ENCODE peak calls at places on chromosomes 3 and 15, in seven cellular contexts. B is coronary artery, I is brain microvascular endothelial cell, Y is ovary, X is breast epithelium, L is caudate nucleus, Q is gastrocnemius medialis. D is an unnamed sample.

GRCh38 chr3:41318520-41318919 is 119.2 kb downstream of the CTNNB1 start:
- DNase-seq in Q (no peak), I (peak), L (no peak), X (no peak), B (no peak), Y (no peak), D (no peak)

GRCh38 chr3:63279442-63279841 is 1.3 kb downstream of the SYNPR start:
- DNase-seq in Q (no peak), L (no peak), B (no peak), X (no peak), I (no peak), Y (no peak), D (no peak)

GRCh38 chr3:142852009-142852408 is 36.9 kb downstream of the PCOLCE2 start:
- DNase-seq in L (no peak), Y (no peak), B (no peak), X (no peak), Q (no peak), I (no peak), D (no peak)

GRCh38 chr3:58132850-58133249 is 77.9 kb downstream of the DNASE1L3 start:
- DNase-seq in Q (no peak), I (no peak), Y (no peak), B (no peak), L (no peak), X (no peak), D (no peak)

GRCh38 chr15:63283126-63283525 is 5.7 kb downstream of the APH1B start:
- DNase-seq in L (no peak), B (no peak), X (no peak), I (no peak), Q (no peak), Y (no peak), D (no peak)

GRCh38 chr15:31150732-31151212 is 49.2 kb upstream of the TRPM1 start:
- DNase-seq in B (no peak), X (no peak), Q (no peak), Y (no peak), I (no peak), L (no peak), D (peak)

GRCh38 chr15:35491173-35491572 is 54.8 kb downstream of the DPH6 start:
- DNase-seq in L (no peak), X (no peak), I (no peak), Q (no peak), Y (no peak), B (no peak), D (no peak)

GRCh38 chr3:13879946-13880810 is at the start of gene WNT7A:
- DNase-seq in B (peak), X (no peak), L (no peak), Q (no peak), I (no peak), Y (no peak), D (no peak)

GRCh38 chr3:71689305-71689704 is 35.9 kb downstream of the EIF4E3 start:
- DNase-seq in L (no peak), X (no peak), Q (no peak), B (no peak), Y (no peak), I (no peak), D (no peak)

GRCh38 chr3:196712514-196713413 is 587 bp downstream of the PIGX start:
- DNase-seq in L (peak), B (peak), Y (peak), X (no peak), I (peak), Q (peak), D (no peak)

GRCh38 chr15:45338417-45338816 is 39.9 kb downstream of the GATM start:
- DNase-seq in B (no peak), Q (no peak), L (no peak), I (no peak), Y (no peak), X (no peak), D (no peak)

GRCh38 chr3:59654120-59654952 is 604.5 kb upstream of the CFAP20DC start:
- DNase-seq in X (peak), Y (no peak), B (no peak), I (no peak), Q (peak), L (no peak), D (peak)

GRCh38 chr3:157405457-157405856 is 31.2 kb upstream of the PTX3 start:
- DNase-seq in B (no peak), X (no peak), I (peak), L (no peak), Q (no peak), Y (no peak), D (no peak)

GRCh38 chr15:32844118-32844711 is 126.4 kb downstream of the GREM1 start:
- DNase-seq in X (no peak), Y (no peak), B (no peak), Q (no peak), L (no peak), I (peak), D (no peak)

GRCh38 chr3:114333180-114333922 is 39.5 kb downstream of the TIGIT start:
- DNase-seq in I (peak), X (no peak), Y (no peak), L (no peak), B (no peak), Q (no peak), D (no peak)

GRCh38 chr3:154242766-154243165 is 81.5 kb downstream of the DHX36 start:
- DNase-seq in L (no peak), X (no peak), B (no peak), Q (no peak), I (no peak), Y (no peak), D (no peak)

GRCh38 chr3:161567962-161568361 is 71.4 kb downstream of the OTOL1 start:
- DNase-seq in Y (no peak), X (no peak), B (no peak), I (no peak), L (no peak), Q (no peak), D (no peak)

GRCh38 chr3:127744875-127745274 is 72.1 kb downstream of the ABTB1 start:
- DNase-seq in Y (no peak), I (no peak), L (no peak), Q (no peak), X (no peak), B (no peak), D (no peak)

GRCh38 chr3:150743508-150743907 is 19.5 kb downstream of the SIAH2 start:
- DNase-seq in L (no peak), X (no peak), B (no peak), I (peak), Y (no peak), Q (no peak), D (peak)

GRCh38 chr3:125394406-125394805 is 19.3 kb upstream of the ZNF148 start:
- DNase-seq in X (no peak), Q (no peak), I (no peak), L (no peak), B (no peak), Y (no peak), D (no peak)

GRCh38 chr3:171178714-171179113 is 152.2 kb upstream of the SLC2A2 start:
- DNase-seq in Y (no peak), L (no peak), Q (no peak), I (no peak), B (no peak), X (no peak), D (no peak)

GRCh38 chr3:45011756-45012441 is 14.2 kb upstream of the CLEC3B start:
- DNase-seq in X (no peak), L (no peak), Q (peak), B (peak), Y (peak), I (peak), D (no peak)

GRCh38 chr3:71581451-71581980 is 2.0 kb downstream of the FOXP1 start:
- DNase-seq in Q (peak), Y (peak), I (no peak), L (no peak), X (peak), B (peak), D (no peak)

GRCh38 chr3:108292905-108293328 is 3.4 kb upstream of the HHLA2 start:
- DNase-seq in B (no peak), I (no peak), L (no peak), Y (no peak), X (no peak), Q (no peak), D (no peak)

GRCh38 chr3:50807266-50807665 is 132.5 kb downstream of the DOCK3 start:
- DNase-seq in I (no peak), Y (no peak), X (no peak), Q (no peak), L (no peak), B (no peak), D (no peak)

GRCh38 chr3:78974181-78974770 is 793.5 kb downstream of the ROBO1 start:
- DNase-seq in Q (no peak), X (no peak), I (peak), Y (no peak), L (no peak), B (no peak), D (no peak)

GRCh38 chr3:49939858-49940666 is at the start of gene RBM6:
- DNase-seq in L (peak), B (peak), X (peak), Y (peak), I (peak), Q (peak), D (peak)

GRCh38 chr15:101501703-101502373 is 12.3 kb upstream of the PCSK6 start:
- DNase-seq in B (no peak), Q (no peak), X (no peak), I (peak), L (no peak), Y (no peak), D (no peak)

GRCh38 chr3:119604878-119605277 is 7.2 kb downstream of the PLA1A start:
- DNase-seq in B (no peak), Y (no peak), L (no peak), X (no peak), Q (no peak), I (peak), D (no peak)

GRCh38 chr15:95280711-95281110 is 1049.3 kb downstream of the MCTP2 start:
- DNase-seq in Q (no peak), B (no peak), Y (no peak), X (no peak), I (no peak), L (no peak), D (no peak)

GRCh38 chr15:95278532-95279265 is 1047.3 kb downstream of the MCTP2 start:
- DNase-seq in X (no peak), L (no peak), B (no peak), I (no peak), Y (no peak), Q (no peak), D (no peak)

GRCh38 chr15:95279277-95280019 is 1048.1 kb downstream of the MCTP2 start:
- DNase-seq in Y (no peak), B (no peak), X (no peak), I (no peak), L (no peak), Q (no peak), D (no peak)

GRCh38 chr15:95274038-95274437 is 1042.7 kb downstream of the MCTP2 start:
- DNase-seq in B (no peak), Q (no peak), I (no peak), L (no peak), Y (no peak), X (no peak), D (no peak)

DNA sequence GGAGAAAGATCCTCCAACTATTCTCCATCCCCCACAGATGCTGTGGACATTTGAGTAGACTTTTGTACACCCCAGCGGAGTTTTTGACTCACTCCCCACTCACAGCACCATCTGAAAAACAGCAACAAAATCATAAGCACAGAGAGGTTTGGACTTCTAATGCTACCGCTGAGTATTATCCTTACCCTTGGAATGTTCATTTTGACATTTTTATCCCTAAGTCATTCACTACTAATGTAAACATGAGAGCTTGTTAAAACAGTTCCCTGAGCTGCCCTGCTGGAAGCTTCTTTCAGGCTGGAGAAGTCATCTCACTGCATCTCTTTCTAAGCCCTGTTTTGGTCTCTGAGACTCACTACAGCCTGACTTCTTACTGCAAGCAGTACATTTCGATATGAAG is 1045.9 kb downstream of the MCTP2 start:
- DNase-seq in I (peak), Y (no peak), Q (no peak), X (no peak), L (no peak), B (no peak), D (no peak)
- H3K27ac ChIP-seq in I (peak), Y (no peak), Q (peak), X (no peak), L (no peak), B (peak), D (no peak)

DNA sequence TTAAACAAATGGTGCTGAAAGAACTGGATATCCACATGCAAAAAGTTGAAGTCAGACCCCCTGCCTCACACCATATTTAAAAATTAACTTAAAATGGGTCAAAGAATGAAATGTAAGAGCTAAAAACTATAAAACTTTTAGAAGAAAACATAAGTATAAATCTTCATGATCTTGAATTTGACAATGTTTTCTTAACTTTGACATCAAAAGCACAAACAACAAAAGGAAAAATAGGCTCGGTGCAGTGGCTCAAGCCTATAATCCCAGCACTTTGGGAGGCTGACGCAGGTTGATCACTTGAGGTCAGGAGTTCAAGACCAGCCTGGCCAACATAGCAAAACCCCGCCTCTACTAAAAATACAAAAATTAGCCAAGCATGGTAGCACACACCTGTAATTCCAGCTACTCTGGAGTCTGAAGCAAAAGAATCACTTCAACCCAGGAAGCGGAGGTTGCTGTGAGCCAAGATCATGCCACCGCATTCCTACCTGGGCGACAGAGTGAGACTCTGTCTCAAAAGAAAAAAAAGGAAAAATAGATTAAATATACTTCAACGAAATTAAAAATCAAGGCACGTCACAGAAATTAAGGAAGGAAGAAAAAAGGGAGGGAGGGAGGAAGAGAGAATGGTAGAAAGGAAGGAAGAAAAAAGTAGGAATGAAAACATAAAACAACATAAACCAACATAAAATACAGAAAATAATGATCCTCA is 1.5 kb downstream of the RAB27A start:
- DNase-seq in B (no peak), I (no peak), Y (no peak), L (no peak), X (no peak), Q (no peak), D (no peak)
- H3K27ac ChIP-seq in B (no peak), I (no peak), Y (no peak), L (no peak), X (peak), Q (no peak), D (peak)

DNA sequence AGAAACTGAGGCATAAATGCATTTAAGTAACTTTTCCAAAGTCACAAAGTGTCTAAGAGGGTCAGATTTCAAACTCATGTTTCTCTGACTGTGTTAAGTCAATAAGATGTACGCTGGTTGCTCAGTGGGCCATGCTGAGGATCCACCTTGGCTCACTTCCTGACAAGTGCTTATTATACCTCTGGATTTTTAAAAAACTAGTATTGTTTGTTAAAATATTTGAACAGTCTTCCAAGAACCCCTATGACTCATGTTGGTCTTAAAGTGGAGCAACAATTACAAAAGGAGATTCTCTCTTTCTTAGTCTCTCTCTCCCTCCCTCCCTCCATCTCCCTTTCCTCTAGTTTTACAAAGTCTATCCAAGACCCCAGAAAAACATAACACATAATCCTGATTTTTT is 1050.2 kb downstream of the AGBL1 start:
- DNase-seq in I (no peak), X (no peak), Y (no peak), B (no peak), Q (no peak), L (no peak), D (no peak)
- H3K27ac ChIP-seq in I (no peak), X (no peak), Y (no peak), B (no peak), Q (no peak), L (no peak), D (no peak)

GRCh38 chr15:82058026-82058425 is 12.2 kb upstream of the MEX3B start:
- DNase-seq in Y (no peak), B (no peak), I (no peak), Q (no peak), L (no peak), X (no peak), D (no peak)
- H3K27ac ChIP-seq in Y (no peak), B (no peak), I (no peak), Q (no peak), L (no peak), X (no peak), D (no peak)

GRCh38 chr15:77582763-77583162 is 49.9 kb downstream of the LINGO1 start:
- DNase-seq in I (no peak), L (no peak), B (no peak), X (no peak), Y (no peak), Q (no peak), D (no peak)
- H3K27ac ChIP-seq in I (no peak), L (no peak), B (no peak), X (no peak), Y (no peak), Q (no peak), D (no peak)

GRCh38 chr15:22941179-22941578 is 39.0 kb downstream of the CYFIP1 start:
- DNase-seq in I (no peak), L (no peak), Y (no peak), B (no peak), X (no peak), Q (no peak), D (no peak)

GRCh38 chr15:22933641-22934061 is 46.5 kb downstream of the CYFIP1 start:
- DNase-seq in B (no peak), X (no peak), Q (no peak), L (no peak), I (no peak), Y (no peak), D (no peak)

GRCh38 chr15:22939051-22939450 is 41.1 kb downstream of the CYFIP1 start:
- DNase-seq in X (no peak), Y (no peak), I (no peak), Q (no peak), L (no peak), B (no peak), D (no peak)

GRCh38 chr15:22939652-22940061 is 40.5 kb downstream of the CYFIP1 start:
- DNase-seq in I (no peak), X (no peak), L (no peak), Y (no peak), Q (no peak), B (no peak), D (no peak)

GRCh38 chr15:22936577-22937472 is 43.3 kb downstream of the CYFIP1 start:
- DNase-seq in B (no peak), X (no peak), I (no peak), Y (no peak), Q (no peak), L (no peak), D (no peak)
- H3K27ac ChIP-seq in B (no peak), X (no peak), I (no peak), Y (no peak), Q (no peak), L (no peak), D (no peak)

DNA sequence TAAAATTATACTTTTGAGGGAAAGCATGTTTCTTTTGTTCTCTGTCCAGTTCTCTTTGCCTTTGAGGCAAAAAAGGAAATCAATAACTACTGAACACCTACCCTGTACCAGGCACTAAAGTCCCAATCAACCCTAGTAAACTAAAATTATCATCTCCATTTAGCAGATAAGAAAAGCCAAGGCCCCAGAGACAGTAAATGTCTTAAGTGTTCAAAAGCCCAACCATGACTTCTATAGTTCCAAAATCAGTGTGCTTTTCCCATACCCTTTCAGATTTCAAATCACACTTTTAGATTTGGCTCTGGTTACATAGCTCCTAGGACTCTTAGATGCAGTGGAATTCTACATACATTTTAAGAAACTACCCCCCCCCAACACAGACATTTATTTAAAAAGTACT is 63.5 kb downstream of the UACA start:
- DNase-seq in B (no peak), X (no peak), Y (no peak), Q (no peak), I (no peak), L (no peak), D (no peak)
- H3K27ac ChIP-seq in B (peak), X (peak), Y (no peak), Q (peak), I (no peak), L (no peak), D (no peak)

GRCh38 chr3:11494131-11494916 is 149.4 kb downstream of the VGLL4 start:
- DNase-seq in B (no peak), X (no peak), L (no peak), Q (no peak), I (no peak), Y (no peak), D (no peak)
- H3K27ac ChIP-seq in B (no peak), X (no peak), L (no peak), Q (no peak), I (no peak), Y (no peak), D (no peak)

GRCh38 chr3:182309120-182309519 is 484.2 kb upstream of the ATP11B start:
- DNase-seq in Q (no peak), Y (no peak), X (no peak), L (no peak), I (no peak), B (no peak), D (no peak)
- H3K27ac ChIP-seq in Q (no peak), Y (no peak), X (no peak), L (no peak), I (no peak), B (no peak), D (no peak)

D was measured in epithelial cell of prostate.